ENCODE peak calls at places on chromosomes 5 and 9, in seven cellular contexts. One of them, this sample, is unnamed.

GRCh38 chr5:63959177-63959982 is 2.9 kb downstream of the HTR1A start:
- DNase-seq in left ventricle myocardium inferior: no peak
- DNase-seq in heart right ventricle: no peak
- DNase-seq in mammary epithelial cell: peak; percentile 28
- DNase-seq in brain microvascular endothelial cell: no peak
- DNase-seq in gastrocnemius medialis: no peak
- DNase-seq in psoas muscle: peak; percentile 12
- DNase-seq in this sample: no peak

GRCh38 chr5:137737349-137738256 is 1.7 kb upstream of the KLHL3 start:
- DNase-seq in heart right ventricle: peak; percentile 78
- DNase-seq in psoas muscle: no peak
- DNase-seq in left ventricle myocardium inferior: peak; percentile 28
- DNase-seq in gastrocnemius medialis: no peak
- DNase-seq in brain microvascular endothelial cell: peak; percentile 52
- DNase-seq in mammary epithelial cell: no peak
- DNase-seq in this sample: peak; percentile 20

GRCh38 chr5:150322202-150322601 is 19.5 kb upstream of the ARSI start:
- DNase-seq in left ventricle myocardium inferior: no peak
- DNase-seq in gastrocnemius medialis: no peak
- DNase-seq in heart right ventricle: no peak
- DNase-seq in brain microvascular endothelial cell: peak; percentile 63
- DNase-seq in mammary epithelial cell: peak; percentile 85
- DNase-seq in psoas muscle: no peak
- DNase-seq in this sample: no peak

GRCh38 chr5:178554311-178554710 is 35.9 kb downstream of the COL23A1 start:
- DNase-seq in psoas muscle: no peak
- DNase-seq in left ventricle myocardium inferior: no peak
- DNase-seq in gastrocnemius medialis: no peak
- DNase-seq in brain microvascular endothelial cell: no peak
- DNase-seq in heart right ventricle: no peak
- DNase-seq in mammary epithelial cell: no peak
- DNase-seq in this sample: no peak

GRCh38 chr5:1521671-1522600 is 1.8 kb downstream of the LPCAT1 start:
- DNase-seq in mammary epithelial cell: peak; percentile 53
- DNase-seq in psoas muscle: peak; percentile 39
- DNase-seq in gastrocnemius medialis: peak; percentile 9
- DNase-seq in brain microvascular endothelial cell: peak; percentile 81
- DNase-seq in left ventricle myocardium inferior: no peak
- DNase-seq in heart right ventricle: peak; percentile 8
- DNase-seq in this sample: peak; percentile 11

GRCh38 chr5:76163111-76163628 is 80.0 kb downstream of the SV2C start:
- DNase-seq in brain microvascular endothelial cell: no peak
- DNase-seq in left ventricle myocardium inferior: no peak
- DNase-seq in heart right ventricle: no peak
- DNase-seq in psoas muscle: no peak
- DNase-seq in mammary epithelial cell: peak; percentile 54
- DNase-seq in gastrocnemius medialis: no peak
- DNase-seq in this sample: no peak

GRCh38 chr9:74760031-74760700 is 127.6 kb downstream of the TRPM6 start:
- DNase-seq in left ventricle myocardium inferior: no peak
- DNase-seq in gastrocnemius medialis: no peak
- DNase-seq in heart right ventricle: no peak
- DNase-seq in psoas muscle: no peak
- DNase-seq in brain microvascular endothelial cell: peak; percentile 79
- DNase-seq in mammary epithelial cell: peak; percentile 93
- DNase-seq in this sample: no peak

GRCh38 chr5:58322453-58322852 is 137.4 kb downstream of the PLK2 start:
- DNase-seq in gastrocnemius medialis: no peak
- DNase-seq in psoas muscle: no peak
- DNase-seq in left ventricle myocardium inferior: no peak
- DNase-seq in mammary epithelial cell: no peak
- DNase-seq in heart right ventricle: no peak
- DNase-seq in brain microvascular endothelial cell: peak; percentile 14
- DNase-seq in this sample: no peak

GRCh38 chr5:176521286-176521685 is 15.9 kb downstream of the RNF44 start:
- DNase-seq in psoas muscle: no peak
- DNase-seq in brain microvascular endothelial cell: no peak
- DNase-seq in gastrocnemius medialis: no peak
- DNase-seq in heart right ventricle: no peak
- DNase-seq in left ventricle myocardium inferior: no peak
- DNase-seq in mammary epithelial cell: no peak
- DNase-seq in this sample: no peak

DNA sequence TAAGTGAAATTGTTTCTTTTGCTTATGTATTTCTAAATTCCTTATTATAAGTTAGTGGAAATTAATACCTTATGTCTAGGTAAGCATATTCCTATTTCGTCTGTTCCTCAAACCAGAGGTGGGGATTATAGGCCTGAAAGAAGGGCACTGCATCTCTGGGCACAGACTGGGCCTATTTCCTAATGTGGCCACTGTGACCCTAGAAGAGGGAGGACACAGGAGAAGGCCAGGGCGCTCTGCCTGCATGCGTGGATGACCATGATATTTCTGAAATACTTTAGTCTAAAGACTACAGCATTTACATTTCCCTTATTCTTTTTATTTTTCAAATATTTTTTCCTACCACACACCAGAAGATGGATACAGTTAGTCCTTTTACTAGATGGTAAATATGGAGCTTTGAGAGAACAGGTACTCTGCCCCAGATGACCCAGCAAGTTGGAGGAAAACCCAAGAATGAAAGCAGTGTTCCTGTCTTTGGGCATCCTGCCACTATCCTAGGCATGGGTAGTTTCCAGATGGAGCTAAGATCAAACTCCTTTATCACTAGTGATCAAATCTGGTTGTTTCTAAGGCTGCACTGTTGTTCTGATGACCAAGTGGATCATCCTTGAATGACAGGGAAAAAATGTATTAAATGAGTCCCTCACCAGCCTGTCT is 27.8 kb downstream of the RUSC2 start:
- DNase-seq in psoas muscle: no peak
- DNase-seq in gastrocnemius medialis: peak; percentile 73
- DNase-seq in left ventricle myocardium inferior: no peak
- DNase-seq in mammary epithelial cell: no peak
- DNase-seq in heart right ventricle: no peak
- DNase-seq in brain microvascular endothelial cell: no peak
- DNase-seq in this sample: no peak
- H3K27me3 ChIP-seq in psoas muscle: no peaks in the 10 kb centered on the region
- H3K27me3 ChIP-seq in gastrocnemius medialis: no peaks in the 10 kb centered on the region
- H3K27me3 ChIP-seq in left ventricle myocardium inferior: no peaks in the 10 kb centered on the region
- H3K27me3 ChIP-seq in mammary epithelial cell: no peaks in the 10 kb centered on the region
- H3K27me3 ChIP-seq in heart right ventricle: no peaks in the 10 kb centered on the region
- H3K27me3 ChIP-seq in brain microvascular endothelial cell: no peaks in the 10 kb centered on the region
- H3K27me3 ChIP-seq in this sample: no peaks in the 10 kb centered on the region

GRCh38 chr5:6342689-6343315 is 35.5 kb downstream of the MED10 start:
- DNase-seq in gastrocnemius medialis: no peak
- DNase-seq in psoas muscle: no peak
- DNase-seq in heart right ventricle: no peak
- DNase-seq in brain microvascular endothelial cell: no peak
- DNase-seq in mammary epithelial cell: no peak
- DNase-seq in left ventricle myocardium inferior: no peak
- DNase-seq in this sample: no peak
- H3K27me3 ChIP-seq in gastrocnemius medialis: no peaks in the 10 kb centered on the region
- H3K27me3 ChIP-seq in psoas muscle: no peaks in the 10 kb centered on the region
- H3K27me3 ChIP-seq in heart right ventricle: no peaks in the 10 kb centered on the region
- H3K27me3 ChIP-seq in brain microvascular endothelial cell: no peaks in the 10 kb centered on the region
- H3K27me3 ChIP-seq in mammary epithelial cell: no peaks in the 10 kb centered on the region
- H3K27me3 ChIP-seq in left ventricle myocardium inferior: no peaks in the 10 kb centered on the region
- H3K27me3 ChIP-seq in this sample: no peaks in the 10 kb centered on the region

GRCh38 chr5:88140396-88140862 is 128.2 kb downstream of the TMEM161B start:
- DNase-seq in brain microvascular endothelial cell: no peak
- DNase-seq in psoas muscle: no peak
- DNase-seq in gastrocnemius medialis: no peak
- DNase-seq in heart right ventricle: no peak
- DNase-seq in left ventricle myocardium inferior: no peak
- DNase-seq in mammary epithelial cell: no peak
- DNase-seq in this sample: peak; percentile 40
- H3K27me3 ChIP-seq in brain microvascular endothelial cell: peaks cover 35% of the 10 kb centered on the region
- H3K27me3 ChIP-seq in psoas muscle: peaks cover 75% of the 10 kb centered on the region
- H3K27me3 ChIP-seq in gastrocnemius medialis: peaks cover 70% of the 10 kb centered on the region
- H3K27me3 ChIP-seq in heart right ventricle: peaks cover 33% of the 10 kb centered on the region
- H3K27me3 ChIP-seq in left ventricle myocardium inferior: peaks cover 50% of the 10 kb centered on the region
- H3K27me3 ChIP-seq in mammary epithelial cell: peaks cover 8% of the 10 kb centered on the region
- H3K27me3 ChIP-seq in this sample: no peaks in the 10 kb centered on the region

GRCh38 chr9:978117-978830 is 1.8 kb downstream of the DMRT3 start:
- DNase-seq in brain microvascular endothelial cell: no peak
- DNase-seq in heart right ventricle: no peak
- DNase-seq in left ventricle myocardium inferior: no peak
- DNase-seq in psoas muscle: no peak
- DNase-seq in gastrocnemius medialis: no peak
- DNase-seq in mammary epithelial cell: no peak
- DNase-seq in this sample: no peak
- H3K27me3 ChIP-seq in brain microvascular endothelial cell: peaks cover 85% of the 10 kb centered on the region
- H3K27me3 ChIP-seq in heart right ventricle: peaks cover 100% of the 10 kb centered on the region
- H3K27me3 ChIP-seq in left ventricle myocardium inferior: peaks cover 100% of the 10 kb centered on the region
- H3K27me3 ChIP-seq in psoas muscle: peaks cover 86% of the 10 kb centered on the region
- H3K27me3 ChIP-seq in gastrocnemius medialis: peaks cover 46% of the 10 kb centered on the region
- H3K27me3 ChIP-seq in mammary epithelial cell: peaks cover 61% of the 10 kb centered on the region
- H3K27me3 ChIP-seq in this sample: peaks cover 78% of the 10 kb centered on the region

DNA sequence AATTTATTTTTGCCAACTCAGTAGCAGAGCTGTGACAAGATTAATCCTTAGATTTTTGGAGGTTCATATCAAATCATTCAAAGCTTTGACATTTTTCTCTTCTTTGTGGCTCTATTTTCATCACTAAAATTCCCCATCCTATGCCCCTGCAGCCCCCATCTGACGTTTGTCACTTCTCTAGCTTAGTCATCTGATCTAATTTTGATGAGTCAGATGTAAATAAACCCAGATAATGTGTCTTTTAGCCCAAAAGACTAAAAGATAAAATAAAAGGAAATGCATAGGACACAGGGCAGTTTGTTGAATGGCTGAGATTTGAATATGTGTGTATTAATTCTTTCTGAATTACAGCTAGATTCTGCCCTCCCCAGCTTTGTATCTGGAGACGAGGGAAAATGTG is 897 bp upstream of the HSPB3 start:
- DNase-seq in gastrocnemius medialis: no peak
- DNase-seq in psoas muscle: no peak
- DNase-seq in heart right ventricle: no peak
- DNase-seq in mammary epithelial cell: no peak
- DNase-seq in brain microvascular endothelial cell: no peak
- DNase-seq in left ventricle myocardium inferior: no peak
- DNase-seq in this sample: no peak
- H3K27me3 ChIP-seq in gastrocnemius medialis: no peaks in the 10 kb centered on the region
- H3K27me3 ChIP-seq in psoas muscle: no peaks in the 10 kb centered on the region
- H3K27me3 ChIP-seq in heart right ventricle: no peaks in the 10 kb centered on the region
- H3K27me3 ChIP-seq in mammary epithelial cell: no peaks in the 10 kb centered on the region
- H3K27me3 ChIP-seq in brain microvascular endothelial cell: no peaks in the 10 kb centered on the region
- H3K27me3 ChIP-seq in left ventricle myocardium inferior: no peaks in the 10 kb centered on the region
- H3K27me3 ChIP-seq in this sample: no peaks in the 10 kb centered on the region

This sample was measured in uterus.